ENCODE peak calls at places on chromosomes 12 and 14, in seven cellular contexts. L, R, P, C, Q, V and O are unnamed samples.

GRCh38 chr12:49345048-49345839 is 1.4 kb upstream of the DNAJC22 start:
- DNase-seq in L (no peak), R (no peak), P (no peak), C (peak), Q (peak), V (no peak), O (peak)

GRCh38 chr12:20455001-20455706 is 86.8 kb downstream of the PDE3A start:
- DNase-seq in L (no peak), R (no peak), P (no peak), C (no peak), Q (no peak), V (no peak), O (no peak)

GRCh38 chr12:19867970-19868369 is 428.7 kb downstream of the AEBP2 start:
- DNase-seq in L (no peak), R (no peak), P (no peak), C (no peak), Q (no peak), V (no peak), O (no peak)

GRCh38 chr14:60064491-60065072 is 27.1 kb upstream of the PCNX4 start:
- DNase-seq in L (no peak), R (peak), P (no peak), C (no peak), Q (no peak), V (no peak), O (no peak)

GRCh38 chr12:123891516-123892179 is 81.0 kb downstream of the CCDC92 start:
- DNase-seq in L (no peak), R (no peak), P (no peak), C (no peak), Q (no peak), V (no peak), O (no peak)

GRCh38 chr12:59972941-59973340 is 377.1 kb downstream of the SLC16A7 start:
- DNase-seq in L (no peak), R (no peak), P (no peak), C (no peak), Q (no peak), V (no peak), O (no peak)

GRCh38 chr14:57245941-57246340 is 22.8 kb downstream of the EXOC5 start:
- DNase-seq in L (no peak), R (no peak), P (no peak), C (no peak), Q (no peak), V (no peak), O (peak)

GRCh38 chr14:95303552-95303951 is 16.2 kb downstream of the CLMN start:
- DNase-seq in L (no peak), R (no peak), P (no peak), C (no peak), Q (no peak), V (no peak), O (no peak)

GRCh38 chr12:97643961-97644360 is 181.4 kb downstream of the RMST start:
- DNase-seq in L (no peak), R (no peak), P (no peak), C (no peak), Q (peak), V (no peak), O (peak)

GRCh38 chr12:106358410-106359241 is 1.1 kb downstream of the POLR3B start:
- DNase-seq in L (peak), R (no peak), P (peak), C (no peak), Q (no peak), V (no peak), O (peak)

GRCh38 chr14:24123465-24124417 is 6.7 kb upstream of the FITM1 start:
- DNase-seq in L (no peak), R (no peak), P (no peak), C (no peak), Q (no peak), V (no peak), O (no peak)

GRCh38 chr14:50806241-50806933 is 24.6 kb downstream of the NIN start:
- DNase-seq in L (no peak), R (no peak), P (no peak), C (no peak), Q (no peak), V (no peak), O (no peak)

GRCh38 chr14:67674139-67674479 is 323 bp downstream of the VTI1B start:
- DNase-seq in L (peak), R (peak), P (peak), C (no peak), Q (peak), V (peak), O (peak)

GRCh38 chr12:57111046-57111698 is at the start of gene STAT6:
- DNase-seq in L (peak), R (peak), P (peak), C (peak), Q (peak), V (peak), O (peak)